ENCODE peak calls at places on chromosomes 16 and 17, in five cellular contexts. F, C, P, X and T are unnamed samples.

GRCh38 chr17:28864991-28865849 is 10.4 kb downstream of the ERAL1 start:
- DNase-seq in P (no peak), F (no peak), C (no peak), X (no peak), T (no peak)

GRCh38 chr16:11497329-11497805 is 89.4 kb downstream of the LITAF start:
- DNase-seq in C (peak), F (peak), X (peak), P (peak), T (no peak)

GRCh38 chr17:53420035-53420641 is 402.6 kb upstream of the KIF2B start:
- DNase-seq in F (no peak), X (peak), C (no peak), P (no peak), T (no peak)

GRCh38 chr16:1610071-1610840 is 1.6 kb downstream of the IFT140 start:
- DNase-seq in F (peak), X (peak), C (peak), P (peak), T (peak)

GRCh38 chr16:61998460-61998859 is 37.8 kb downstream of the CDH8 start:
- DNase-seq in F (no peak), C (no peak), X (no peak), P (no peak), T (no peak)

GRCh38 chr17:74919440-74920305 is 3.4 kb downstream of the USH1G start:
- DNase-seq in C (no peak), P (no peak), X (no peak), F (peak), T (no peak)

GRCh38 chr16:67926181-67926742 is 5.4 kb downstream of the CTRL start:
- DNase-seq in F (no peak), P (peak), X (peak), C (no peak), T (no peak)

GRCh38 chr17:39325528-39326240 is 75.7 kb downstream of the FBXL20 start:
- DNase-seq in F (no peak), X (no peak), P (no peak), C (no peak), T (no peak)

GRCh38 chr16:47970291-47970931 is 185.4 kb downstream of the ABCC12 start:
- DNase-seq in P (peak), C (no peak), F (peak), X (peak), T (no peak)

GRCh38 chr16:56325956-56326355 is 99.4 kb downstream of the AMFR start:
- DNase-seq in F (no peak), C (no peak), X (no peak), P (no peak), T (no peak)

GRCh38 chr16:71296584-71297133 is 7.5 kb upstream of the CMTR2 start:
- DNase-seq in F (no peak), C (no peak), X (no peak), P (no peak), T (no peak)

GRCh38 chr16:73126453-73126853 is 78.5 kb upstream of the ZFHX3 start:
- DNase-seq in P (peak), X (peak), C (no peak), F (peak), T (no peak)